ENCODE peak calls at places on chromosomes 5 and 9, in ten cellular contexts. I is lower lobe of right lung; J is DND-41; W is prostate gland; X is PC-9; Q is fibroblast of lung; Y is sigmoid colon; O is GM23338; E is cardiac muscle cell; Z is CD8-positive, alpha-beta T cell. V is an unnamed sample. For H3K36me3, the result is how much of the 10 kb centered on the place peaks cover.

GRCh38 chr9:89605181-89606048 is 603 bp downstream of the GADD45G start:
- DNase-seq in W (peak), E (peak), X (peak), I (peak), O (peak), J (peak), Y (peak), Z (peak), Q (peak), V (peak)

GRCh38 chr9:72315089-72315509 is 49.9 kb downstream of the ZFAND5 start:
- DNase-seq in O (no peak), I (peak), Z (no peak), J (no peak), Y (peak), X (peak), Q (no peak), W (peak), E (peak), V (no peak)

GRCh38 chr9:79687131-79687447 is 115.3 kb downstream of the TLE4 start:
- DNase-seq in O (no peak), J (peak), X (no peak), Y (no peak), E (no peak), I (no peak), Q (peak), W (no peak), Z (peak), V (no peak)

GRCh38 chr5:943201-943873 is 50.7 kb downstream of the TRIP13 start:
- DNase-seq in Y (no peak), I (no peak), Q (no peak), X (no peak), Z (no peak), W (no peak), E (no peak), J (no peak), O (no peak), V (no peak)

GRCh38 chr5:2011481-2012411 is 129.0 kb upstream of the IRX4 start:
- DNase-seq in E (no peak), I (no peak), J (no peak), Z (no peak), O (no peak), X (no peak), Y (no peak), Q (no peak), W (no peak), V (no peak)

GRCh38 chr5:146400206-146400605 is 46.9 kb upstream of the TCERG1 start:
- DNase-seq in Q (no peak), O (no peak), Z (no peak), I (no peak), W (no peak), E (no peak), Y (no peak), X (no peak), J (no peak), V (no peak)

GRCh38 chr9:127971357-127972315 is 9.2 kb downstream of the EEIG1 start:
- DNase-seq in Q (no peak), Y (peak), X (no peak), J (no peak), E (no peak), Z (no peak), W (no peak), O (peak), I (peak), V (no peak)

GRCh38 chr9:127360829-127361228 is 36.1 kb upstream of the SLC2A8 start:
- DNase-seq in I (no peak), Y (no peak), Z (no peak), E (peak), Q (peak), X (peak), J (no peak), W (no peak), O (peak), V (no peak)

GRCh38 chr9:27353405-27354229 is 56.7 kb upstream of the EQTN start:
- DNase-seq in W (no peak), Q (no peak), E (no peak), O (no peak), X (no peak), Z (no peak), J (no peak), Y (no peak), I (no peak), V (no peak)

GRCh38 chr9:112377087-112377486 is 2.8 kb upstream of the HSDL2 start:
- DNase-seq in O (no peak), X (no peak), W (no peak), Q (no peak), I (no peak), Y (no peak), Z (no peak), E (no peak), J (peak), V (no peak)

DNA sequence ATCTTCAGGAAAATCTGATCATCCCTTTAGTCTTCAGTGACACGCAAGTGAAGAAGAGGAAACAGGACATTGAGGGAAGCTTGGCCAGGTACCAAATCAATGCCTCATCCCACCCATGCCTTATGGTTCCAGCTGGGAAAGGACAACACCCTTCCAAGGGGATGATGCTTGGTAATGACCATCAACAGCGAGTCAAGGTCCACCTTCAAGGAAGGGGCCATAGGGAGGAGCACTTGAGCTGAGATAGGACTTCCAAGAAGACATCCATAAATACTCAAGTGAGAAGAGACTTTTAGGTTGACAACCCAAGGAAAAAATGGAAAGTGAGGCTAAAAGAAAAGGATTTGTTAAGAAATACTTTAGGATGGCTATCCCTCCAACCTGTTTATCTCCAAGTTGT is 27.1 kb upstream of the GAS1 start:
- DNase-seq in Z (no peak), J (no peak), E (no peak), I (no peak), O (no peak), Y (no peak), X (no peak), W (no peak), Q (no peak), V (no peak)
- TF ChIP-seq CTCF in Z (no peak), J (no peak), E (no peak), I (no peak), O (peak), Y (no peak), X (no peak), W (no peak), Q (no peak), V (no peak)

DNA sequence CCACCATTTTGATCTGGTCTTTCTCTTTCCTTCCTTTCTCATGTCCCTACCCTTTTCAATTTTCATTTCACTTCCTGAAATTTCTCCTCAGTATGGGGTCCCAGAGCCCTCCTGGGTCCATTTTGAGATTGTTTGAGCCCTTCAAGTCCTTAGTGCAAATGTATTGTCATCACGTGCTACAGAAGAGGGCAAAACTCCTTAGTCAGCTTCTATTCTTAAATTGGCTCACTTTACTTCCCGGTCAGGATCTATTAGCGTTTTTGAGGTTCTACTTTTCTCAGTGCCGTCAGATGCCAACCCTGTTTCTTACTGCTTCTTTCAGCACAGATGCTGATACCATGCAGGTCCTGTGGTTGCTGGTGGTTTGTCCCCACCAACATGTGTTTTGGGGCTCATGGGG is 5.9 kb downstream of the ATG12 start:
- DNase-seq in W (no peak), Y (no peak), J (no peak), O (no peak), Z (no peak), I (no peak), X (no peak), Q (no peak), E (no peak), V (no peak)
- H3K36me3 ChIP-seq in W (under half), Y (half or more), J (half or more), O (under half), Z (under half), I (half or more), X (under half), Q (under half), E (under half), V (under half)

DNA sequence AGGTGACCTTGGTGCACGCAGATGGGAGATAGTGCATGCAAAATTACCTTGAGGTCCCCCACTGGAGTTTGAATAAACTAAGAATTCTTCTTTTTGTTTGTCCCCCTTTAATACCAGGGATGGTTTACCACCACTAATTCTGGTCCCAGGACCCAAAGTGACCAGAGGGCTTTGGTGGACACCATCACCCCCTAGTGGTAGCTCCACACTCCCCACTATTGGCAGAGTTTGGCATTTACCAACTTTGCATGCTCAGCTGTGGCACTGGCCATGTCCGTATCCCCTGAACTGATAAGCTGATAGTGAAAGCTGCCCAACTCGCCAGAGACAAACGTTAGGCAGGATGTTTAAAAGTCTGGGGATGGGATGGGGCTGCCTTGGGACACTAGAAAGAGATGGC is 3.3 kb downstream of the ASTN2 start:
- DNase-seq in Z (no peak), Q (peak), J (no peak), E (peak), I (no peak), W (peak), Y (no peak), O (peak), X (no peak), V (no peak)
- TF ChIP-seq CTCF in Z (no peak), Q (peak), J (peak), E (peak), I (peak), W (peak), Y (peak), O (peak), X (peak), V (peak)

DNA sequence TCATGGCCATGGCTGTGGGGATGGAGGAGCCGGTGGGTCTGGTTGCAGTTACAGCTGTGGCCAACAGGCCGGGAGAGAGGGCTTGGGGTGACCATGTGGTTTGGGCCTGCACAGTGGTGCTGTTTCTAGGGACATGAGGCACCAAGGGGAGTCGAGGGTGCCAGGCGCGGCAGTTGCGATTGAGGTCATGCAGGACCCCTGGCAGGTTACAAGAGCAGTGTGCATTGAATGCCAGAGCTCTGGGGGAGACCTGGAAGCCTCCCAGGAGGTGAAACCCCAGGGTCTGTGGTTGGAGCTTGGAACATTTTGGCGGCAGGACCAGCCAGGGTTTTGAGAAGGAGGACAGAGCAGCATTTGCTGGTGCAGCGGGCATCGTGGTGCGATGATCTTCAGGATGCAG is 21.7 kb downstream of the RXRA start:
- DNase-seq in Y (no peak), E (no peak), W (no peak), Z (no peak), J (no peak), X (no peak), Q (no peak), I (no peak), O (no peak), V (no peak)
- H3K36me3 ChIP-seq in Y (under half), E (under half), W (under half), Z (under half), J (under half), X (under half), Q (under half), I (under half), O (under half), V (under half)

GRCh38 chr9:38707885-38708640 is 11.9 kb downstream of the FAM240B start:
- DNase-seq in W (no peak), I (no peak), Y (no peak), O (peak), Q (no peak), E (no peak), X (no peak), Z (no peak), J (no peak), V (no peak)
- TF ChIP-seq CTCF in W (no peak), I (no peak), Y (no peak), O (peak), Q (peak), E (peak), X (peak), Z (no peak), J (peak), V (peak)

DNA sequence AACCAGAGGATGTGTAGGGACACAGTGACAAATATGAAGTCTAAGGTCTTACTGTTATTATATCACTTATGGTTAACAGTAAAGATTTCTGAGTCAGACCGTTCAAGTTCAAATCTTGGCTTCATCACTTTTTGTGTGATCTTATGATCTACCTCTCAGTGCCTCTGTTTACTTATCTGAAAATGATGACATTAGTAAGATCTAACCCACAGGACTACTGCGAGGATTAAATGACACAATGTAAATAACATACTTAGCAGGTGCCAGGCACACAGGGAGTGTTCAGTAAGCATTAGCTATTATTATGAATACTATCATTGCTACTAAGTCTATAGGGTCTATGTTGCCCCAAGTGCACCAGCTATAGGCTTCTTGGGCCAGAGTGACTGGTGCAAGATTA is 2.0 kb downstream of the IRF1 start:
- DNase-seq in X (no peak), O (no peak), I (no peak), J (no peak), Q (no peak), Z (no peak), Y (no peak), W (no peak), E (no peak), V (no peak)
- H3K36me3 ChIP-seq in X (under half), O (under half), I (half or more), J (half or more), Q (under half), Z (half or more), Y (half or more), W (under half), E (under half), V (under half)

GRCh38 chr5:122471031-122471751 is 159.2 kb downstream of the SNCAIP start:
- DNase-seq in Z (no peak), X (no peak), I (no peak), Q (no peak), J (no peak), O (peak), Y (no peak), E (no peak), W (no peak), V (no peak)

GRCh38 chr5:122469520-122469919 is 157.5 kb downstream of the SNCAIP start:
- DNase-seq in Q (no peak), Z (no peak), W (no peak), X (no peak), Y (no peak), J (no peak), O (no peak), I (no peak), E (no peak), V (no peak)

GRCh38 chr5:122465994-122466393 is 154.0 kb downstream of the SNCAIP start:
- DNase-seq in W (no peak), J (no peak), O (peak), I (no peak), Q (no peak), Z (no peak), Y (no peak), X (no peak), E (no peak), V (no peak)

GRCh38 chr5:122470365-122470764 is 158.3 kb downstream of the SNCAIP start:
- DNase-seq in I (no peak), W (no peak), J (no peak), Z (no peak), Y (no peak), E (no peak), X (no peak), Q (no peak), O (no peak), V (no peak)

DNA sequence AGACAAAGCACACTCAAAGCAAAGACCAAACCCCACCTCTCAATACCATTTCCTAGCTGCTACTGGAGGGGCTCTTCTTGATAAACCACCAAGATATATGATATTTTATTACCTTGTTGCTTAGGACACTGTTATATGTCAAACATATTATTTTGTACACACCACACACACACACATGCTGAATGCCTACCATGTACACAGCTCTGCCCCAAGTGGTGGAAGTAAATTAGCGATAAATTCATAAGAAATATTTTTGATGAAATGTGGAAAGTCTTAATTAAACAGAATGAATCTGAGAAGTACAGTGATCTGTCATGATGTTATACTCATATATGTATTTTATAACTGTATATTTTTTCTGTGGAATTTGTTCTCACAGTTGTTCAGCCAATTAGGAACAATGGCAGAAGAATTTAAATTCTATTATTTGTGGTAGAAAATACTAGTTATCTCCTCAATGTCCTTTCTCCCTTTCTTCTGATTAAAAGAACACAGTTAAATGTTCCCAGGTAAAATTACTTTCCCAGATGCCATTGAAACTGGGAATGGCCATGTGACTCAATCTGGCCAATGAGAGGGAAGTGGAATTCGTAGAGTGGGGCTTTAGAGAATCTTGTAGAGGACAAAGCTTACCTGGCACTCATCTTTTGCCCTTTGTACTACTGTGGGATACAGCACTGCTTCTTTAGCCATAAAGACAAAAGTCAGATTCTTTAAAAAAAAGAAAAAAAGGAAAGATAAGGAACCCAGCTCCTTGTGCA is 156.5 kb downstream of the SNCAIP start:
- DNase-seq in Z (no peak), X (no peak), Q (no peak), J (no peak), E (no peak), I (no peak), W (no peak), O (no peak), Y (no peak), V (no peak)
- TF ChIP-seq CTCF in Z (no peak), X (no peak), Q (no peak), J (peak), E (peak), I (no peak), W (no peak), O (no peak), Y (no peak), V (no peak)

GRCh38 chr5:177440990-177441780 is 5.4 kb upstream of the PRR7 start:
- DNase-seq in O (no peak), E (no peak), W (no peak), J (no peak), Y (no peak), X (no peak), Z (no peak), Q (no peak), I (no peak), V (no peak)
- H3K36me3 ChIP-seq in O (under half), E (under half), W (under half), J (half or more), Y (under half), X (under half), Z (under half), Q (under half), I (half or more), V (under half)

V was measured in GM06990.